ENCODE peak calls at places on chromosomes 6 and 20, in nine cellular contexts. Y is HFF-Myc, I is IMR-90, R is uterus, F is fibroblast of pulmonary artery, A is astrocyte of the spinal cord, B is spleen, O is cardiac muscle cell, N is WTC11. J is an unnamed sample.

GRCh38 chr20:50218987-50219435 is 28.4 kb downstream of the CEBPB start:
- DNase-seq in Y (no peak), I (no peak), R (no peak), F (peak), A (no peak), B (no peak), O (peak), N (no peak), J (no peak)

GRCh38 chr6:21741221-21742109 is 147.9 kb downstream of the SOX4 start:
- DNase-seq in Y (no peak), I (peak), R (no peak), F (peak), A (peak), B (no peak), O (no peak), N (no peak), J (no peak)

GRCh38 chr6:48068326-48069191 is 42.4 kb downstream of the PTCHD4 start:
- DNase-seq in Y (no peak), I (no peak), R (no peak), F (no peak), A (no peak), B (peak), O (no peak), N (peak), J (no peak)

GRCh38 chr6:131744888-131745287 is 34.1 kb upstream of the CTAGE9 start:
- DNase-seq in Y (no peak), I (no peak), R (no peak), F (no peak), A (no peak), B (no peak), O (no peak), N (no peak), J (no peak)

GRCh38 chr6:108801331-108801730 is 46.9 kb upstream of the ARMC2 start:
- DNase-seq in Y (no peak), I (no peak), R (no peak), F (no peak), A (no peak), B (no peak), O (no peak), N (no peak), J (no peak)

GRCh38 chr6:100464162-100464851 is 414 bp downstream of the SIM1 start:
- DNase-seq in Y (no peak), I (no peak), R (no peak), F (no peak), A (no peak), B (no peak), O (no peak), N (no peak), J (no peak)

GRCh38 chr6:147467891-147468290 is 40.6 kb upstream of the SAMD5 start:
- DNase-seq in Y (no peak), I (no peak), R (no peak), F (no peak), A (no peak), B (no peak), O (no peak), N (no peak), J (no peak)

GRCh38 chr20:49821850-49822249 is 9.2 kb downstream of the SLC9A8 start:
- DNase-seq in Y (peak), I (peak), R (no peak), F (peak), A (peak), B (no peak), O (peak), N (no peak), J (no peak)

GRCh38 chr6:5093231-5094015 is 8.3 kb downstream of the PPP1R3G start:
- DNase-seq in Y (no peak), I (no peak), R (no peak), F (no peak), A (no peak), B (no peak), O (no peak), N (no peak), J (no peak)

GRCh38 chr20:22775671-22776139 is 191.3 kb upstream of the FOXA2 start:
- DNase-seq in Y (no peak), I (peak), R (no peak), F (peak), A (peak), B (no peak), O (peak), N (no peak), J (no peak)

GRCh38 chr6:1240766-1241165 is 71.1 kb upstream of the FOXQ1 start:
- DNase-seq in Y (no peak), I (peak), R (no peak), F (no peak), A (no peak), B (no peak), O (peak), N (no peak), J (no peak)

GRCh38 chr6:6725834-6726194 is 137.3 kb downstream of the LY86 start:
- DNase-seq in Y (no peak), I (no peak), R (no peak), F (no peak), A (no peak), B (no peak), O (no peak), N (no peak), J (no peak)

GRCh38 chr6:33595001-33595846 is 15.1 kb upstream of the BAK1 start:
- DNase-seq in Y (no peak), I (peak), R (no peak), F (no peak), A (no peak), B (no peak), O (no peak), N (no peak), J (no peak)

GRCh38 chr6:65638047-65638831 is 68.8 kb downstream of the EYS start:
- DNase-seq in Y (no peak), I (no peak), R (no peak), F (no peak), A (no peak), B (no peak), O (no peak), N (peak), J (no peak)

GRCh38 chr20:17281478-17281877 is 54.6 kb downstream of the PCSK2 start:
- DNase-seq in Y (no peak), I (peak), R (no peak), F (no peak), A (no peak), B (no peak), O (no peak), N (peak), J (no peak)

GRCh38 chr20:59217162-59217561 is 53.5 kb downstream of the ZNF831 start:
- DNase-seq in Y (no peak), I (no peak), R (no peak), F (no peak), A (no peak), B (no peak), O (peak), N (no peak), J (no peak)

GRCh38 chr20:43963872-43964791 is 49.5 kb downstream of the TOX2 start:
- DNase-seq in Y (no peak), I (peak), R (no peak), F (peak), A (peak), B (peak), O (peak), N (no peak), J (no peak)

GRCh38 chr6:88477411-88477810 is 311.3 kb upstream of the CNR1 start:
- DNase-seq in Y (no peak), I (no peak), R (no peak), F (no peak), A (no peak), B (no peak), O (no peak), N (no peak), J (no peak)

GRCh38 chr6:110561708-110562107 is 85.3 kb upstream of the SLC22A16 start:
- DNase-seq in Y (no peak), I (no peak), R (no peak), F (no peak), A (no peak), B (no peak), O (no peak), N (no peak), J (no peak)

GRCh38 chr20:38321959-38322598 is 18.1 kb downstream of the BPI start:
- DNase-seq in Y (no peak), I (peak), R (peak), F (peak), A (peak), B (no peak), O (peak), N (peak), J (no peak)

GRCh38 chr6:90948540-90948939 is 361.7 kb upstream of the MAP3K7 start:
- DNase-seq in Y (no peak), I (no peak), R (no peak), F (no peak), A (no peak), B (no peak), O (no peak), N (no peak), J (no peak)

GRCh38 chr6:145562771-145563615 is 172.3 kb downstream of the EPM2A start:
- DNase-seq in Y (no peak), I (peak), R (no peak), F (no peak), A (no peak), B (no peak), O (no peak), N (no peak), J (no peak)

GRCh38 chr6:45845546-45845945 is 170.1 kb downstream of the CLIC5 start:
- DNase-seq in Y (no peak), I (no peak), R (no peak), F (peak), A (peak), B (no peak), O (peak), N (no peak), J (no peak)

GRCh38 chr6:31888281-31889258 is 8.9 kb downstream of the EHMT2 start:
- DNase-seq in Y (no peak), I (no peak), R (no peak), F (peak), A (no peak), B (peak), O (no peak), N (peak), J (no peak)

GRCh38 chr6:169991031-169991390 is 239.6 kb downstream of the ERMARD start:
- DNase-seq in Y (no peak), I (no peak), R (no peak), F (no peak), A (no peak), B (no peak), O (no peak), N (no peak), J (no peak)

GRCh38 chr6:68559716-68560115 is 75.4 kb upstream of the ADGRB3 start:
- DNase-seq in Y (no peak), I (no peak), R (no peak), F (peak), A (peak), B (no peak), O (no peak), N (no peak), J (no peak)

GRCh38 chr6:27250955-27251671 is 3.6 kb downstream of the PRSS16 start:
- DNase-seq in Y (no peak), I (no peak), R (peak), F (peak), A (no peak), B (peak), O (peak), N (peak), J (no peak)
- TF ChIP-seq CTCF in Y (no peak), I (no peak), R (no peak), F (no peak), A (no peak), B (no peak), O (no peak), N (no peak), J (no peak)

DNA sequence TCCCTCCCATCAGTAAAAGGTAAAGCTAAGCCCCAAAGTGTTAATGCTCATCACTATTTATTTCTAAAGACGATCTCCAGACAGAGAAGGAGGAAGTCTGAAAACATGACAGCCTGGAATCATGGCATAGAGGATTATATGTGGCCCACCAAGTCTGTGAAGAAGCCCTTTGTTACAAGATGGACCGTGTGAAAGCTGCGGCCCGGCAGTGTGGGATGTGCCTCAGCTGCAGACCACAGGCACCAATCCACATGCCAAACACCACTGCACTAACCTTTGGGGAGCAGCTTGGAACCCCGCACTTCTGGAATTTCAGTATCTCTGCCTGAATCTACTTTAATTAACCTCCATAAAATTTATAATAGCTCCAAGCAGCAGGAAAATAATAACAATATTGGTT is 90.4 kb downstream of the SLC23A2 start:
- DNase-seq in Y (no peak), I (no peak), R (no peak), F (no peak), A (no peak), B (no peak), O (no peak), N (no peak), J (no peak)
- TF ChIP-seq CTCF in Y (no peak), I (no peak), R (no peak), F (no peak), A (no peak), B (no peak), O (no peak), N (no peak), J (no peak)

DNA sequence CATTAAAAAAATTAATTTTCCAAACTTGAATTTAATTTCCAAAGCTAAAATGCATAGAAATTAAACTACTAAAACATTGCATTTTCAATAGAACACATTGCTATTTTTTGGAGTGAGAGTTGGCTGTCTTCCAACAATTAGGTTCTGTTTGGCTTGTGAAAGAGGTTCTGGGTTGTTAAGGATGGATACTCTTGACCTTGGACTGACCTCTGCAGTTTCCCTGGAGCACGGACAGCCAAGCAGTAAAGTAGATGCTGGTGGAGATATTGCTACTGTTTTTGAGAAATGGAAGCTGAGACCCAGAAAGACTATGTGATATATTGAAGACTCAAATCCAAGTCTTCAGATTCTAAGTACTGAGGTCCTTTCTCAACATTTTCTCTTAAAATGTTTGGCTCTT is 95.9 kb upstream of the CHD6 start:
- DNase-seq in Y (no peak), I (no peak), R (no peak), F (no peak), A (no peak), B (no peak), O (no peak), N (no peak), J (no peak)
- TF ChIP-seq CTCF in Y (no peak), I (no peak), R (no peak), F (no peak), A (no peak), B (no peak), O (no peak), N (no peak), J (no peak)

DNA sequence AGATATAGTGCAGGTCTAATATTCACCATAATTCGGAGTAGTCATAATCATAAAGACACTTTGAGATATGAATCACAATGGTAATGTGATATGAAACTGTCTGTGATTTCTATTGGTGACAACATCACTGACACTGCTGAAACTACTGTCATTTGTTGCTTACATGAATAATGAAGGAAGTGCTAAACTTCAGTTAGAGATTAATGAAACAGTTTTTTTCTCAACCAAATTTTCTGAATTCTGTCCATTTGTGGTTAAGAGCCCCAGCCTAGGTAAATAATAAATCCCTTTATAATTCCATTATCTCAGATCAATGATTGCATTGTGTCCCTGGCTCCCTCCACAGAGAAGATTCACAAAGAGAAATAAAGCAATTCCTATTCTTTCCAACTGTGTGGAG is 122.6 kb downstream of the HIVEP2 start:
- DNase-seq in Y (no peak), I (no peak), R (no peak), F (no peak), A (no peak), B (no peak), O (no peak), N (no peak), J (no peak)
- TF ChIP-seq CTCF in Y (no peak), I (no peak), R (no peak), F (no peak), A (no peak), B (no peak), O (no peak), N (no peak), J (no peak)

J was measured in Panc1.